ENCODE peak calls at places on chromosome 9, in six cellular contexts. O is fibroblast of lung, J is colonic mucosa, P is sigmoid colon, Q is heart left ventricle, I is ovary. R is an unnamed sample. For H3K27me3, H3K36me3 and H3K4me1, the result is how much of the 10 kb centered on the place peaks cover.

GRCh38 chr9:126957687-126958053 is 43.1 kb downstream of the RALGPS1 start:
- DNase-seq in O (peak), J (no peak), P (no peak), Q (peak), I (no peak), R (no peak)

GRCh38 chr9:68751556-68751955 is 46.5 kb downstream of the PIP5K1B start:
- DNase-seq in O (peak), J (no peak), P (no peak), Q (no peak), I (no peak), R (no peak)

GRCh38 chr9:23431459-23431858 is 394.6 kb downstream of the ELAVL2 start:
- DNase-seq in O (no peak), J (no peak), P (no peak), Q (no peak), I (no peak), R (no peak)

GRCh38 chr9:18333157-18333556 is 140.8 kb upstream of the ADAMTSL1 start:
- DNase-seq in O (no peak), J (no peak), P (no peak), Q (no peak), I (no peak), R (no peak)

GRCh38 chr9:105052346-105052745 is 124.4 kb upstream of the ABCA1 start:
- DNase-seq in O (no peak), J (no peak), P (no peak), Q (no peak), I (no peak), R (no peak)

GRCh38 chr9:74821636-74822035 is 66.1 kb downstream of the TRPM6 start:
- DNase-seq in O (no peak), J (no peak), P (no peak), Q (no peak), I (no peak), R (peak)

GRCh38 chr9:4494806-4495205 is 4.5 kb downstream of the SLC1A1 start:
- DNase-seq in O (no peak), J (no peak), P (no peak), Q (no peak), I (no peak), R (no peak)

GRCh38 chr9:122816163-122816867 is 12.1 kb downstream of the PDCL start:
- DNase-seq in O (no peak), J (peak), P (no peak), Q (peak), I (no peak), R (no peak)

GRCh38 chr9:114910541-114910940 is 19.9 kb downstream of the TNFSF8 start:
- DNase-seq in O (no peak), J (no peak), P (no peak), Q (no peak), I (no peak), R (no peak)

GRCh38 chr9:79329861-79330260 is 241.9 kb upstream of the TLE4 start:
- DNase-seq in O (no peak), J (no peak), P (no peak), Q (no peak), I (no peak), R (no peak)

GRCh38 chr9:21813575-21814473 is 11.4 kb downstream of the MTAP start:
- DNase-seq in O (peak), J (peak), P (peak), Q (peak), I (no peak), R (peak)

GRCh38 chr9:419571-420156 is 205.0 kb downstream of the DOCK8 start:
- DNase-seq in O (no peak), J (no peak), P (no peak), Q (no peak), I (no peak), R (peak)

GRCh38 chr9:34376596-34377401 is at the start of gene MYORG:
- DNase-seq in O (peak), J (peak), P (peak), Q (peak), I (peak), R (peak)

GRCh38 chr9:93944011-93944410 is 11.1 kb downstream of the BARX1 start:
- DNase-seq in O (no peak), J (no peak), P (no peak), Q (no peak), I (no peak), R (no peak)

GRCh38 chr9:105401651-105402050 is 46.2 kb upstream of the FSD1L start:
- DNase-seq in O (peak), J (no peak), P (no peak), Q (no peak), I (no peak), R (no peak)

GRCh38 chr9:86230858-86231257 is 28.6 kb downstream of the C9orf153 start:
- DNase-seq in O (no peak), J (no peak), P (no peak), Q (no peak), I (no peak), R (no peak)

GRCh38 chr9:131423171-131423581 is 29.3 kb downstream of the PRRC2B start:
- DNase-seq in O (peak), J (peak), P (peak), Q (peak), I (peak), R (peak)

GRCh38 chr9:97900103-97900737 is 22.1 kb downstream of the TRMO start:
- DNase-seq in O (peak), J (no peak), P (no peak), Q (no peak), I (no peak), R (no peak)

GRCh38 chr9:130663258-130664171 is 879 bp upstream of the PRDM12 start:
- DNase-seq in O (no peak), J (no peak), P (no peak), Q (no peak), I (no peak), R (no peak)

GRCh38 chr9:104088416-104088815 is 5.7 kb upstream of the SMC2 start:
- DNase-seq in O (peak), J (no peak), P (no peak), Q (no peak), I (no peak), R (no peak)

GRCh38 chr9:73074176-73074708 is 77.4 kb upstream of the ANXA1 start:
- DNase-seq in O (no peak), J (no peak), P (no peak), Q (no peak), I (no peak), R (no peak)

GRCh38 chr9:12774861-12775367 is at the start of gene LURAP1L:
- DNase-seq in O (peak), J (peak), P (peak), Q (peak), I (no peak), R (peak)

GRCh38 chr9:100865111-100865510 is 163.4 kb upstream of the PLPPR1 start:
- DNase-seq in O (no peak), J (no peak), P (no peak), Q (no peak), I (no peak), R (no peak)

GRCh38 chr9:125651907-125652306 is 55.1 kb downstream of the MAPKAP1 start:
- DNase-seq in O (no peak), J (no peak), P (no peak), Q (no peak), I (no peak), R (no peak)

GRCh38 chr9:125650271-125650737 is 56.7 kb downstream of the MAPKAP1 start:
- DNase-seq in O (peak), J (no peak), P (no peak), Q (no peak), I (no peak), R (no peak)

GRCh38 chr9:125648294-125648693 is 58.7 kb downstream of the MAPKAP1 start:
- DNase-seq in O (no peak), J (no peak), P (no peak), Q (no peak), I (no peak), R (no peak)

GRCh38 chr9:125649826-125650225 is 57.2 kb downstream of the MAPKAP1 start:
- DNase-seq in O (no peak), J (no peak), P (no peak), Q (no peak), I (no peak), R (no peak)

GRCh38 chr9:125649315-125649714 is 57.7 kb downstream of the MAPKAP1 start:
- DNase-seq in O (peak), J (no peak), P (no peak), Q (peak), I (no peak), R (no peak)
- H3K27me3 ChIP-seq in O (under half), J (under half), P (under half), Q (under half), I (under half), R (under half)

GRCh38 chr9:129635099-129635803 is 6.7 kb downstream of the ASB6 start:
- DNase-seq in O (no peak), J (no peak), P (no peak), Q (no peak), I (no peak), R (no peak)
- H3K36me3 ChIP-seq in O (under half), J (under half), P (under half), Q (half or more), I (under half), R (under half)

GRCh38 chr9:84300271-84300670 is 40.3 kb downstream of the SLC28A3 start:
- DNase-seq in O (peak), J (no peak), P (no peak), Q (no peak), I (no peak), R (no peak)
- H3K4me1 ChIP-seq in O (under half), J (under half), P (under half), Q (under half), I (under half), R (under half)

GRCh38 chr9:132460240-132460639 is 50.2 kb downstream of the CFAP77 start:
- DNase-seq in O (no peak), J (no peak), P (no peak), Q (no peak), I (no peak), R (no peak)

GRCh38 chr9:132459661-132460060 is 49.6 kb downstream of the CFAP77 start:
- DNase-seq in O (no peak), J (no peak), P (no peak), Q (no peak), I (no peak), R (no peak)

GRCh38 chr9:132465131-132465635 is 55.2 kb downstream of the CFAP77 start:
- DNase-seq in O (no peak), J (no peak), P (no peak), Q (no peak), I (no peak), R (no peak)
- H3K27me3 ChIP-seq in O (under half), J (under half), P (under half), Q (under half), I (under half), R (under half)

R was measured in testis.